ENCODE peak calls at places on chromosomes 13 and 19, in seven cellular contexts. A, U, I, M, F, V and J are unnamed samples.

GRCh38 chr19:2149980-2150793 is 1.2 kb downstream of the AP3D1 start:
- DNase-seq in A (peak), U (no peak), I (peak), M (no peak), F (peak), V (no peak), J (peak)

GRCh38 chr19:18928018-18928805 is 8.7 kb downstream of the DDX49 start:
- DNase-seq in A (no peak), U (no peak), I (no peak), M (no peak), F (no peak), V (no peak), J (no peak)

GRCh38 chr13:113860579-113861432 is 3.1 kb downstream of the GAS6 start:
- DNase-seq in A (peak), U (no peak), I (no peak), M (no peak), F (peak), V (no peak), J (peak)

GRCh38 chr13:79128158-79128557 is 277.9 kb downstream of the RBM26 start:
- DNase-seq in A (peak), U (no peak), I (no peak), M (no peak), F (no peak), V (no peak), J (peak)

GRCh38 chr19:13100871-13101589 is 1.6 kb downstream of the LYL1 start:
- DNase-seq in A (no peak), U (no peak), I (no peak), M (no peak), F (peak), V (no peak), J (no peak)

GRCh38 chr19:8304841-8305621 is 3.1 kb downstream of the CD320 start:
- DNase-seq in A (no peak), U (peak), I (peak), M (no peak), F (peak), V (peak), J (no peak)

GRCh38 chr19:1566392-1567115 is 1.6 kb downstream of the MEX3D start:
- DNase-seq in A (no peak), U (no peak), I (no peak), M (no peak), F (peak), V (peak), J (peak)

GRCh38 chr13:87356314-87356713 is 314.9 kb upstream of the SLITRK5 start:
- DNase-seq in A (peak), U (no peak), I (no peak), M (no peak), F (no peak), V (no peak), J (no peak)

GRCh38 chr19:52959613-52960295 is 2.9 kb downstream of the ZNF816 start:
- DNase-seq in A (no peak), U (no peak), I (no peak), M (no peak), F (no peak), V (no peak), J (no peak)

GRCh38 chr13:46622013-46622917 is 69.3 kb downstream of the LRCH1 start:
- DNase-seq in A (no peak), U (no peak), I (no peak), M (no peak), F (no peak), V (no peak), J (no peak)

GRCh38 chr13:79654520-79654919 is 173.6 kb downstream of the NDFIP2 start:
- DNase-seq in A (no peak), U (no peak), I (no peak), M (no peak), F (no peak), V (peak), J (no peak)

GRCh38 chr19:21610341-21610740 is 104.9 kb downstream of the ZNF429 start:
- DNase-seq in A (no peak), U (no peak), I (no peak), M (no peak), F (no peak), V (no peak), J (no peak)

GRCh38 chr13:80309926-80310325 is 31.0 kb downstream of the SPRY2 start:
- DNase-seq in A (no peak), U (no peak), I (no peak), M (no peak), F (no peak), V (no peak), J (no peak)

GRCh38 chr13:73090116-73090811 is 31.5 kb downstream of the KLF5 start:
- DNase-seq in A (peak), U (no peak), I (peak), M (no peak), F (peak), V (no peak), J (peak)

GRCh38 chr13:33312150-33312908 is 26.8 kb upstream of the STARD13 start:
- DNase-seq in A (no peak), U (no peak), I (no peak), M (no peak), F (peak), V (no peak), J (peak)

GRCh38 chr13:111336666-111337065 is 16.2 kb downstream of the TEX29 start:
- DNase-seq in A (no peak), U (no peak), I (peak), M (no peak), F (no peak), V (no peak), J (no peak)

GRCh38 chr13:109162248-109163051 is 533.0 kb downstream of the MYO16 start:
- DNase-seq in A (no peak), U (no peak), I (peak), M (no peak), F (no peak), V (no peak), J (no peak)